ENCODE peak calls at places on chromosomes 2 and 18, in five cellular contexts. T is H1, V is GM12878, R is HCT116, F is HepG2. E is an unnamed sample.

GRCh38 chr2:86695053-86695691 is 24.9 kb upstream of the RMND5A start:
- DNase-seq in T (no peak), R (peak), V (no peak), F (peak), E (no peak)

GRCh38 chr2:85309699-85310321 is 18.0 kb downstream of the TGOLN2 start:
- DNase-seq in V (no peak), T (no peak), F (no peak), R (no peak), E (no peak)

GRCh38 chr18:47418746-47419145 is 167.3 kb upstream of the SKOR2 start:
- DNase-seq in R (no peak), T (no peak), F (no peak), V (no peak), E (no peak)

GRCh38 chr2:19195681-19196080 is 162.7 kb downstream of the OSR1 start:
- DNase-seq in R (no peak), F (no peak), T (no peak), V (no peak), E (no peak)

GRCh38 chr2:241882090-241882625 is 12.6 kb downstream of the RTP5 start:
- DNase-seq in T (no peak), F (no peak), V (no peak), R (no peak), E (no peak)

GRCh38 chr2:74440378-74441110 is 1.2 kb downstream of the RTKN start:
- DNase-seq in R (peak), T (peak), V (no peak), F (peak), E (no peak)

GRCh38 chr2:1701556-1702185 is 42.6 kb downstream of the PXDN start:
- DNase-seq in T (no peak), F (no peak), R (peak), V (no peak), E (no peak)

GRCh38 chr2:62467100-62467474 is 38.9 kb downstream of the TMEM17 start:
- DNase-seq in R (no peak), F (peak), T (no peak), V (no peak), E (no peak)

GRCh38 chr2:70663411-70663810 is 104.6 kb downstream of the ADD2 start:
- DNase-seq in V (no peak), R (no peak), F (no peak), T (no peak), E (no peak)

GRCh38 chr2:43387092-43388062 is 161.0 kb upstream of the ZFP36L2 start:
- DNase-seq in T (no peak), V (peak), F (no peak), R (no peak), E (no peak)

GRCh38 chr2:142803158-142803557 is 74.3 kb upstream of the KYNU start:
- DNase-seq in V (no peak), F (no peak), T (no peak), R (no peak), E (no peak)

GRCh38 chr2:237438082-237438925 is 24.3 kb upstream of the COL6A3 start:
- DNase-seq in T (peak), F (no peak), V (no peak), R (no peak), E (no peak)

GRCh38 chr18:35778850-35779634 is 193.4 kb upstream of the RMP24 start:
- DNase-seq in V (no peak), T (no peak), R (no peak), F (no peak), E (no peak)

GRCh38 chr2:33426666-33427231 is 49.7 kb upstream of the RASGRP3 start:
- DNase-seq in V (no peak), F (peak), R (no peak), T (no peak), E (no peak)

GRCh38 chr2:230861564-230862255 is 3.0 kb upstream of the ITM2C start:
- DNase-seq in R (no peak), T (no peak), V (no peak), F (no peak), E (no peak)

DNA sequence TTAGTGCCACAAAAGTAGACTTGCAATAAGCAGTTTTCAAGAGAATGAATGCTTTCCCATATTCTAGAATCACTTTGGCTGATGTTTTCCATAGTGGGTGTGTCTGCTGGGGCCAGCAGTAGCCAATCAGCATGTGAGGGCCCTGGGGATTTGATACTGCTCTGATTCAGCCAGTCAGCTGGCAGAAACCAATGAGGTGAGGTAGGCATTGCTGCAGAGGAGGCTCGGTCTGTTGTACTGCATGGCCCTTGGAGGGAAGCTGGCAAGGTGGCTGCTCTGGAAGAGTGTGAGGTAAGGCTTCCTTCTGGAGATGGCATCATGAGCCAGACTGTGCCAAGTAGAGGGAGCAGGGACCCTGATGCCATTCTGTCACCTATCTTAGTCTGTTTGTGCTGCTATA is 22.7 kb downstream of the TMEM87B start:
- DNase-seq in V (no peak), F (no peak), R (no peak), T (no peak), E (no peak)
- TF ChIP-seq YY1 in V (no peak), F (no peak), R (no peak), T (no peak), E (no peak)

GRCh38 chr2:25251032-25251460 is 82.7 kb upstream of the POMC start:
- DNase-seq in T (no peak), R (no peak), F (no peak), V (no peak), E (no peak)
- TF ChIP-seq YY1 in T (no peak), R (no peak), F (no peak), V (no peak), E (no peak)

DNA sequence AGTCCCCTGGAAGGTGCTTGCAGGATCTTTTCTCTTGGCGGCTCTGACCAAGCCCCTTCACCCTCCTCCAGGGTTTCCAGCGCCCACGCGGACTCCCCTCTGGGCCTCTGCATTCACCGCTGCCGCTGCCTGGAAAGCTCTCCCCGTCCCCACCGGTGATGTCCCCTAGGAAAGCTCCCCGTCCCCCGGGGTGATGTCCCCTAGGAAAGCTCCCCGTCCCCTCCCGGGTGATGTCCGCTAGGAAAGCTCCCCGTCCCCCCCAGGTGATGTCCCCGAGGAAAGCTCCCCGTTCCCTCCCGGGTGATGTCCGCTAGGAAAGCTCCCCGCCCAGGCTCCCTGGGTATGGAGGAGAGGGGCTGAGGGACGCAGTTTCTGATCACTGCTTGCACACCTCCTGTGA is 27.9 kb downstream of the ZAP70 start:
- DNase-seq in T (no peak), V (no peak), R (no peak), F (no peak), E (no peak)
- TF ChIP-seq YY1 in T (no peak), V (no peak), R (no peak), F (no peak), E (no peak)

GRCh38 chr2:157849591-157849990 is 26.5 kb downstream of the ACVR1 start:
- DNase-seq in T (no peak), F (no peak), V (no peak), R (no peak), E (no peak)
- TF ChIP-seq YY1 in T (no peak), F (no peak), V (no peak), R (no peak), E (no peak)

GRCh38 chr18:32867330-32867729 is 94.5 kb upstream of the KLHL14 start:
- DNase-seq in F (no peak), T (no peak), V (no peak), R (no peak), E (no peak)
- TF ChIP-seq YY1 in F (no peak), T (no peak), V (no peak), R (no peak), E (no peak)